ENCODE peak calls at places on chromosome X, in eight cellular contexts. X is breast epithelium, P is stomach, Z is transverse colon, B is prostate gland, I is upper lobe of left lung, M is HCT116, G is SK-N-SH. Y is an unnamed sample.

GRCh38 chrX:12954981-12955380 is 19.9 kb upstream of the TMSB4X start:
- DNase-seq in I (no peak), M (no peak), G (no peak), P (no peak), X (no peak), B (no peak), Z (no peak), Y (no peak)

GRCh38 chrX:109049903-109050302 is 313.5 kb upstream of the IRS4 start:
- DNase-seq in B (no peak), G (no peak), M (no peak), I (no peak), X (no peak), Z (no peak), P (no peak), Y (no peak)

GRCh38 chrX:10902001-10902400 is 209.1 kb upstream of the HCCS start:
- DNase-seq in I (no peak), Z (no peak), X (no peak), B (no peak), G (no peak), P (no peak), M (no peak), Y (no peak)

GRCh38 chrX:63349307-63349706 is 1.8 kb downstream of the SPIN4 start:
- DNase-seq in X (no peak), I (no peak), B (no peak), G (peak), M (no peak), Z (no peak), P (no peak), Y (no peak)

GRCh38 chrX:78625292-78625909 is 33.7 kb downstream of the RTL3 start:
- DNase-seq in P (no peak), X (no peak), B (no peak), I (no peak), M (no peak), Z (no peak), G (no peak), Y (no peak)

GRCh38 chrX:2418000-2418399 is 82.8 kb downstream of the DHRSX start:
- DNase-seq in B (no peak), P (no peak), X (no peak), M (no peak), Z (no peak), G (no peak), I (no peak), Y (no peak)

GRCh38 chrX:100673397-100673953 is 29.5 kb downstream of the SRPX2 start:
- DNase-seq in G (no peak), I (no peak), M (no peak), X (no peak), P (no peak), Z (no peak), B (no peak), Y (no peak)

GRCh38 chrX:15576019-15576418 is 24.7 kb downstream of the ACE2 start:
- DNase-seq in I (no peak), M (no peak), G (no peak), X (no peak), Z (no peak), P (no peak), B (no peak), Y (no peak)

GRCh38 chrX:72094894-72095293 is 36.8 kb downstream of the RTL5 start:
- DNase-seq in P (peak), G (peak), Z (peak), I (no peak), B (no peak), M (no peak), X (no peak), Y (no peak)

GRCh38 chrX:21933077-21933476 is 7.4 kb upstream of the SMS start:
- DNase-seq in I (no peak), X (no peak), M (no peak), B (no peak), P (no peak), Z (no peak), G (no peak), Y (no peak)

GRCh38 chrX:346034-346813 is 27.6 kb upstream of the GTPBP6 start:
- DNase-seq in M (no peak), P (no peak), G (no peak), X (no peak), B (no peak), I (peak), Z (no peak), Y (no peak)

GRCh38 chrX:107718156-107718621 is 57.4 kb downstream of the TSC22D3 start:
- DNase-seq in Z (peak), X (no peak), B (peak), P (peak), G (peak), M (peak), I (no peak), Y (peak)

GRCh38 chrX:151973851-151974335 is 583 bp downstream of the GABRE start:
- DNase-seq in B (peak), M (no peak), G (peak), I (no peak), P (no peak), X (no peak), Z (peak), Y (no peak)

GRCh38 chrX:45788315-45788714 is 587.6 kb upstream of the DIPK2B start:
- DNase-seq in X (no peak), B (no peak), G (no peak), M (no peak), Z (no peak), P (no peak), I (no peak), Y (no peak)

GRCh38 chrX:45794323-45794994 is 593.8 kb upstream of the DIPK2B start:
- DNase-seq in X (no peak), P (no peak), Z (no peak), G (no peak), I (no peak), B (no peak), M (no peak), Y (no peak)

GRCh38 chrX:45784590-45784989 is 583.9 kb upstream of the DIPK2B start:
- DNase-seq in Z (no peak), P (no peak), M (no peak), G (no peak), B (no peak), X (no peak), I (no peak), Y (no peak)

GRCh38 chrX:45783002-45783401 is 582.3 kb upstream of the DIPK2B start:
- DNase-seq in G (no peak), P (no peak), M (no peak), B (no peak), X (no peak), I (peak), Z (no peak), Y (no peak)

GRCh38 chrX:45788941-45789348 is 588.3 kb upstream of the DIPK2B start:
- DNase-seq in Z (no peak), X (no peak), M (no peak), G (no peak), B (no peak), P (no peak), I (peak), Y (no peak)
- TF ChIP-seq POLR2AphosphoS5 in Z (no peak), X (peak), M (no peak), G (no peak), B (no peak), P (no peak), I (peak), Y (no peak)

GRCh38 chrX:80354966-80355465 is 65.2 kb upstream of the TENT5D start:
- DNase-seq in G (no peak), Z (no peak), X (no peak), I (no peak), P (no peak), M (no peak), B (no peak), Y (no peak)
- H3K4me3 ChIP-seq in G (no peak), Z (no peak), X (no peak), I (no peak), P (no peak), M (no peak), B (no peak), Y (no peak)

DNA sequence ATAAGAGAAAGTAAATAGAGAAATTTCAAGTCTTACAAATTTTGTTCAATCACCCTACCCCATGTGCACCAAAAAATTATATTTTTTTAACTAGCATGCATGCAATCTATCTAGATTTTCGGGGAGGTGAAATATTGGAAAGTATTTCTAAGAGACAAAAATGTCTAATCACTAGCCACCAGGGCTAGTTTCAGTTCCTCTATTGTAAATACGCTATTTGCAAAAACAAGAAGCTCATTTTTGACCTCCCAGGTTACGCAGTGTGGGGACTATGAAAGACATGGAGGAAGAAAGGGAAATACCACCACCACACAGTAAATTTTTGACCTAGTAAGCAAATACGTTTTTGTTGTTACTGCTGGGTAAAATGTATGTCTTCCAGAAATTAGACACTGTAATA is 2.3 kb downstream of the NEXMIF start:
- DNase-seq in B (no peak), Z (no peak), P (no peak), G (no peak), I (no peak), M (no peak), X (no peak), Y (no peak)
- TF ChIP-seq POLR2AphosphoS5 in B (no peak), Z (no peak), P (no peak), G (no peak), I (no peak), M (no peak), X (no peak), Y (no peak)

DNA sequence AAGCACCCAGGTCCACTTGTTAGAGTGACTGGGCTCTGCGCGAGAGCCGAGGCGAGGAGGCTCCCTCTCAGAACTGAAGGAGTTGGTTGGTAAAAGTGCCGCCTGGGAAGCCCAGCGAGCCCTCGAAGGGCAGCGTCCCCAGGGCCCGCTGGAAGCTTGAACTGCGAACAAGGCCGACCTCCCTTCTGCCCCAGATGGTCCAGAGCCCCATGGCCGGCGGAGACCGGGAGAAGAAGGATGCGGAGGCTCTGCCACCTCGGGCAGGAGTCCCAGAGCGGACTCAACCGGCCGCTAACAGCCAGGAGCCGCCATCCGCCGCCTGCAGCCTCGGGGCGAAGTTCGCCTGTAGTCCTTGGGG is 116.3 kb upstream of the TEX13C start:
- DNase-seq in I (no peak), Z (no peak), M (no peak), B (no peak), G (peak), P (no peak), X (no peak), Y (no peak)
- H3K4me3 ChIP-seq in I (peak), Z (peak), M (no peak), B (peak), G (no peak), P (peak), X (peak), Y (peak)

GRCh38 chrX:124346064-124346876 is at the start of gene SH2D1A:
- DNase-seq in P (no peak), X (no peak), Z (no peak), G (no peak), B (no peak), I (peak), M (no peak), Y (no peak)
- TF ChIP-seq POLR2AphosphoS5 in P (peak), X (no peak), Z (no peak), G (no peak), B (no peak), I (no peak), M (no peak), Y (no peak)

Y was measured in SK-N-MC.